ENCODE peak calls at places on chromosomes 1 and 21, in six cellular contexts. G is astrocyte of the spinal cord, L is AG04450, K is neural progenitor cell, A is kidney, P is testis. S is an unnamed sample.

GRCh38 chr1:67787746-67788145 is 45.5 kb downstream of the GNG12 start:
- DNase-seq in P (no peak), K (no peak), L (no peak), A (no peak), G (no peak), S (peak; percentile 56)

GRCh38 chr21:21232320-21232719 is 234.1 kb downstream of the NCAM2 start:
- DNase-seq in A (no peak), P (peak; percentile 40), G (peak; percentile 66), K (peak; percentile 42), L (peak; percentile 29), S (peak; percentile 23)

GRCh38 chr1:54490361-54491248 is 57.4 kb upstream of the ACOT11 start:
- DNase-seq in K (peak; percentile 85), A (peak; percentile 80), L (no peak), G (no peak), P (no peak), S (no peak)

GRCh38 chr1:52915855-52916220 is 5.7 kb downstream of the ECHDC2 start:
- DNase-seq in G (no peak), L (no peak), K (no peak), A (no peak), P (no peak), S (no peak)

GRCh38 chr1:96538883-96539282 is 182.7 kb upstream of the PTBP2 start:
- DNase-seq in G (peak; percentile 90), K (no peak), A (no peak), P (no peak), L (peak; percentile 89), S (peak; percentile 93)

GRCh38 chr1:217568200-217568599 is 62.7 kb downstream of the GPATCH2 start:
- DNase-seq in P (no peak), L (no peak), A (no peak), G (no peak), K (no peak), S (no peak)

GRCh38 chr1:225655509-225656258 is 2.8 kb upstream of the ENAH start:
- DNase-seq in L (peak; percentile 93), K (peak; percentile 4), P (peak; percentile 68), G (peak; percentile 98), A (no peak), S (peak; percentile 93)

GRCh38 chr1:212500351-212500750 is 67.6 kb downstream of the NENF start:
- DNase-seq in L (no peak), P (no peak), K (no peak), A (no peak), G (no peak), S (no peak)

GRCh38 chr1:98003442-98003841 is 82.6 kb upstream of the DPYD start:
- DNase-seq in G (no peak), A (no peak), K (no peak), L (no peak), P (no peak), S (no peak)

GRCh38 chr1:83905315-83905907 is 93.5 kb downstream of the TTLL7 start:
- DNase-seq in K (peak; percentile 21), A (no peak), P (no peak), G (peak; percentile 26), L (no peak), S (no peak)

GRCh38 chr21:21200939-21201610 is 202.9 kb downstream of the NCAM2 start:
- DNase-seq in A (no peak), G (no peak), L (no peak), P (no peak), K (no peak), S (no peak)

GRCh38 chr1:216054593-216054992 is 368.7 kb downstream of the USH2A start:
- DNase-seq in K (no peak), L (no peak), G (no peak), P (no peak), A (no peak), S (no peak)

GRCh38 chr1:165259236-165259635 is 97.3 kb downstream of the LMX1A start:
- DNase-seq in G (no peak), L (no peak), P (no peak), A (no peak), K (no peak), S (no peak)

GRCh38 chr1:166479052-166479631 is 312.3 kb upstream of the FAM78B start:
- DNase-seq in A (no peak), K (peak; percentile 56), G (peak; percentile 25), P (peak; percentile 83), L (peak; percentile 6), S (peak; percentile 57)

GRCh38 chr1:184615301-184615700 is 139.4 kb downstream of the EDEM3 start:
- DNase-seq in G (no peak), K (no peak), A (no peak), P (no peak), L (no peak), S (no peak)

GRCh38 chr1:2609271-2610035 is 22.9 kb downstream of the PRXL2B start:
- DNase-seq in A (peak; percentile 70), P (peak; percentile 9), K (no peak), G (no peak), L (no peak), S (no peak)

GRCh38 chr1:59429651-59430050 is 132.8 kb downstream of the FGGY start:
- DNase-seq in G (no peak), A (no peak), L (no peak), K (no peak), P (no peak), S (no peak)

GRCh38 chr1:22711591-22712501 is 1.2 kb downstream of the EPHB2 start:
- DNase-seq in K (peak; percentile 47), L (no peak), G (peak; percentile 38), A (no peak), P (peak; percentile 18), S (peak; percentile 34)

GRCh38 chr1:11822091-11822490 is 16.1 kb downstream of the CLCN6 start:
- DNase-seq in G (peak; percentile 12), P (no peak), K (no peak), A (no peak), L (no peak), S (peak; percentile 36)

DNA sequence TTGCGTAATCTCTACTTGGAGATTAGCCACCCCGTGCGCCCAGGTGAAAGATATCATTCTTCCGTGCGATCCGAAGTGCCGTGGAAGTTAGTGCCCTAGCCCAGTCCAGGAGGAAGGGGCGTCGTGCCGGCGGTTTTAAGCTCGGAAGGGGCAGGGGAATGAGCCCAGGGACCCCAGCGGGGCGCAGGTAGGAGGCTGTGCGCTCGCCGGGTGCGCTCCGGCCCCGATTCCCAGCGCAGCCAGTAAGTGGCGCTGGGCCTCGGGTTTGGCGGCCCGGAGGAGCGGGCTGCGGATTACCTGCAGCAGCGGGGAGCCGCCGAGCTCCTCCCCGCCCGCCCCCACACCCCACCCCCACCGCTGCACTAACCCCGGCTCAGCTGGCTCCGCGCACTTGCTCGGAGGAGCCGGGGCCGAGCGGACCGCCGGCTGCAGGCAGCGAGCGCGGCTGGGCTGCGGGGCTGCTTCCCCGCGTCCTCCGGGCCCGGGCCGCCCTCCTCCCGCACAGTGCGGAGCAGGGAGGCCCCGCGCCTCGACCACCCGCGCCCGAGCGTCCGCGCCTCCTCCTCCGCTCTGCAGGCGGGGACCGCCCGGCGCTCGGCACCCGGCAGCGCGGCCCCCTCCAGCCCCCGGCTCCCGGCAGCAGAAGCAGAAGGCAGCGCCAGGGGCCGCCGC is at the start of gene RYR2:
- DNase-seq in A (peak; percentile 59), K (peak; percentile 94), L (no peak), P (peak; percentile 64), G (no peak), S (no peak)
- TF ChIP-seq CTCF in A (peak; percentile 12), K (peak; percentile 70), L (no peak), P (no peak), G (peak; percentile 33), S (no peak)

GRCh38 chr1:18630511-18631495 is at the start of gene PAX7:
- DNase-seq in P (no peak), L (no peak), K (peak; percentile 84), G (no peak), A (no peak), S (no peak)
- H3K4me3 ChIP-seq in P (no peak within 1 kb of the TSS), L (no peak within 1 kb of the TSS), K (peak within 1 kb of the TSS; percentile 44), G (no peak within 1 kb of the TSS), A (no peak within 1 kb of the TSS), S (no peak within 1 kb of the TSS)

DNA sequence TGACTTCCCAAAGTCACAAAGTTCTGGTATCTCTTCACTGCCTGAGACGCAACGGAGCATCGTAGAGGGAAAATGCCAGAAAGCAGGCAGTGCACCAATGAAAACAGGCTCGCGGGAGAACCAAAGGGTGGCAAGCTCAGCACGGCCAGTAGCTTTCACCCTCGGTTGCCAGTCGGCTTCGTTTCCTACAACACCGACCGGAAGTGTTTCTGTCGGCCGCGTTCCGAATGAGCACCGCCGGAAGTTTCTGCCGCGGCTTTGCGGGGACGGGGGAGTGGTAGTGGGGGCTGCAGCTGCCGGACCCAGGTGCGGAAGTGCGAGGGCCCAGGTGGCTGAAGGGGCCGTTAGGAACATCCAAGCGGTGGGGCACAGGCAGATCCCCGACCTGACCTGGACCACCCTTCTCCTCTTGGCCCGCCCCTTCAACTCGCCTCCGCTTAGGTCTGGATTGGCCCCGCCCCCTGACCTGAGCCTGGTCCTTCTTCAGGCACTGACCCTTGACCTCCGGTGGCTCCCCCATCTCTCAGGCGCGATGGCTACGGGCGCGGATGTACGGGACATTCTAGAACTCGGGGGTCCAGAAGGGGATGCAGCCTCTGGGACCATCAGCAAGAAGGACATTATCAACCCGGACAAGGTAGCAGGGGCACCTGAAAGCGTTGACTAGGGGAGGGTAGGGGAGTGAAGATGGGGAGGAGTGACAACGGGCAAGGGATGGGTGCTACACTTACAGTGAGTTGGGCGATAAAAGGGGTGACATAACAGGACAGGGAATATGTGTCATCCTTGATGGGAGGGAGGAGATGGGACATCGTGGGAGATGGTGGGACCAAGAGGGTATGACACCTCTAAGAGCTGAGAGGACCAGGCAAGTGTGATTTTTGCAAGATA is at the start of gene DMAP1:
- DNase-seq in A (peak; percentile 93), G (peak; percentile 82), K (peak; percentile 92), P (peak; percentile 88), L (peak; percentile 69), S (peak; percentile 91)
- TF ChIP-seq CTCF in A (peak; percentile 27), G (no peak), K (no peak), P (no peak), L (peak; percentile 14), S (no peak)

GRCh38 chr1:196611873-196612272 is 3.6 kb upstream of the KCNT2 start:
- DNase-seq in A (peak; percentile 20), L (no peak), K (peak; percentile 11), G (no peak), P (no peak), S (no peak)

GRCh38 chr1:196603651-196604050 is 4.6 kb downstream of the KCNT2 start:
- DNase-seq in A (no peak), P (no peak), L (no peak), K (no peak), G (no peak), S (no peak)

GRCh38 chr1:196607940-196608339 is 300 bp downstream of the KCNT2 start:
- DNase-seq in G (peak; percentile 20), L (no peak), A (no peak), K (peak; percentile 26), P (no peak), S (peak; percentile 24)

GRCh38 chr1:196609114-196609737 is 986 bp upstream of the KCNT2 start:
- DNase-seq in P (peak; percentile 20), K (peak; percentile 75), L (no peak), G (peak; percentile 49), A (peak; percentile 39), S (peak; percentile 46)

DNA sequence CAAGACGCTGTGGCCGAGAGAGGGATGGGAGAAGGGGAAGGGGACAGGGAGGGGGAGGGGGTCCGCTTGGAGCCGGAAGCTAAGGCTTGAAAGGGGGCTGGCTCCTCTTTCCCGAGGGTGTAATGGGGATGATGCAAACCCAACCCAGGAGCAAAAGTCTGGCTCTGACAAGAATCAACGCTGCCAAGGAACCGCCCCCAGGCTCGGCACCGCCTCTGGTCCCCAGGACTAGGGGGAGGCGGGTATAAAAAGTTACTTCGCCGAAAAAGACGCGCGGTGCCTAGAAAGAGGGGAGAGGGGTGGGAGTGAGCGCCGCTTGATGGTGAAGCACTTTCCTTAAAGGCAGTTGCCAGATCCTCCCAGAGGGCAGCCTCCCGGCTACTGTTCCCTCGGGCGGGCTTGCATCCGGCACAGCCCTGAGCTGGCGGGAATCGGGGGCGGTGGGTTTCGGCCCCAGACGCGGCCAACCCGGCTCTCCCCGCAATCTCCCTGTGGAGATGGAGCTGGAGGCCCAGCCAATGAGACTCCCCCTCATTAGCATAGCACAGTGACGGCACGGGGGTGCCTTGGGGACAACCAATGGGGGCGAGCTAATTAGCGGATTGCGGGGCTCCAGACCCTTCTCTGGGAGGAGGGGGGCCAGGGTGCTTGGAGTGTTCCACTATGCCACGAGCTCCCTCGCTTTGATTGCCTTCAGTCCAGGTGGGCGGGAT is at the start of gene KCNT2:
- DNase-seq in G (peak; percentile 83), A (peak; percentile 85), P (peak; percentile 66), K (peak; percentile 97), L (peak; percentile 4), S (peak; percentile 72)
- H3K4me3 ChIP-seq in G (peak within 1 kb of the TSS; percentile 70), A (peak within 1 kb of the TSS; percentile 64), P (peak within 1 kb of the TSS; percentile 57), K (peak within 1 kb of the TSS; percentile 91), L (peak within 1 kb of the TSS; percentile 76), S (peak within 1 kb of the TSS; percentile 92)